ENCODE peak calls at places on chromosomes 6 and 20, in four cellular contexts. One of them, this sample, is unnamed.

GRCh38 chr20:58638467-58639181 is 12.5 kb upstream of the STX16 start:
- DNase-seq in colonic mucosa: no peak
- DNase-seq in CD4-positive, CD25-positive, alpha-beta regulatory T cell: no peak
- DNase-seq in heart right ventricle: no peak
- DNase-seq in this sample: peak

GRCh38 chr6:157615411-157615763 is 207.7 kb upstream of the SNX9 start:
- DNase-seq in colonic mucosa: peak
- DNase-seq in CD4-positive, CD25-positive, alpha-beta regulatory T cell: no peak
- DNase-seq in heart right ventricle: no peak
- DNase-seq in this sample: no peak

GRCh38 chr6:7042056-7042653 is 65.6 kb upstream of the RREB1 start:
- DNase-seq in colonic mucosa: peak
- DNase-seq in heart right ventricle: no peak
- DNase-seq in CD4-positive, CD25-positive, alpha-beta regulatory T cell: no peak
- DNase-seq in this sample: peak

GRCh38 chr20:20215976-20216727 is 151.8 kb upstream of the INSM1 start:
- DNase-seq in colonic mucosa: no peak
- DNase-seq in CD4-positive, CD25-positive, alpha-beta regulatory T cell: no peak
- DNase-seq in heart right ventricle: peak
- DNase-seq in this sample: no peak

GRCh38 chr20:23413862-23414422 is 7.3 kb downstream of the NAPB start:
- DNase-seq in CD4-positive, CD25-positive, alpha-beta regulatory T cell: no peak
- DNase-seq in colonic mucosa: no peak
- DNase-seq in heart right ventricle: no peak
- DNase-seq in this sample: no peak

GRCh38 chr6:153117986-153118886 is 12.8 kb downstream of the RGS17 start:
- DNase-seq in heart right ventricle: no peak
- DNase-seq in colonic mucosa: no peak
- DNase-seq in CD4-positive, CD25-positive, alpha-beta regulatory T cell: no peak
- DNase-seq in this sample: no peak

GRCh38 chr6:52741872-52742271 is 21.4 kb downstream of the GSTA2 start:
- DNase-seq in CD4-positive, CD25-positive, alpha-beta regulatory T cell: no peak
- DNase-seq in colonic mucosa: no peak
- DNase-seq in heart right ventricle: no peak
- DNase-seq in this sample: no peak

GRCh38 chr20:40431112-40431511 is 257.9 kb downstream of the MAFB start:
- DNase-seq in heart right ventricle: no peak
- DNase-seq in CD4-positive, CD25-positive, alpha-beta regulatory T cell: no peak
- DNase-seq in colonic mucosa: no peak
- DNase-seq in this sample: no peak

GRCh38 chr20:58965270-58966064 is 15.6 kb upstream of the NELFCD start:
- DNase-seq in CD4-positive, CD25-positive, alpha-beta regulatory T cell: no peak
- DNase-seq in colonic mucosa: no peak
- DNase-seq in heart right ventricle: no peak
- DNase-seq in this sample: no peak

GRCh38 chr20:46979603-46980241 is 85.1 kb downstream of the EYA2 start:
- DNase-seq in heart right ventricle: no peak
- DNase-seq in colonic mucosa: no peak
- DNase-seq in CD4-positive, CD25-positive, alpha-beta regulatory T cell: no peak
- DNase-seq in this sample: no peak

GRCh38 chr20:23094927-23095326 is 8.8 kb upstream of the CD93 start:
- DNase-seq in CD4-positive, CD25-positive, alpha-beta regulatory T cell: no peak
- DNase-seq in heart right ventricle: no peak
- DNase-seq in colonic mucosa: no peak
- DNase-seq in this sample: no peak

GRCh38 chr6:56024931-56025330 is 149.5 kb upstream of the BMP5 start:
- DNase-seq in heart right ventricle: no peak
- DNase-seq in CD4-positive, CD25-positive, alpha-beta regulatory T cell: no peak
- DNase-seq in colonic mucosa: no peak
- DNase-seq in this sample: no peak

GRCh38 chr6:106913111-106913510 is 61.4 kb downstream of the CD24 start:
- DNase-seq in colonic mucosa: peak
- DNase-seq in heart right ventricle: no peak
- DNase-seq in CD4-positive, CD25-positive, alpha-beta regulatory T cell: no peak
- DNase-seq in this sample: no peak

GRCh38 chr6:36947570-36948351 is 6.8 kb upstream of the PI16 start:
- DNase-seq in CD4-positive, CD25-positive, alpha-beta regulatory T cell: no peak
- DNase-seq in heart right ventricle: no peak
- DNase-seq in colonic mucosa: no peak
- DNase-seq in this sample: no peak

GRCh38 chr6:35034411-35035171 is 106.5 kb downstream of the TCP11 start:
- DNase-seq in heart right ventricle: peak
- DNase-seq in CD4-positive, CD25-positive, alpha-beta regulatory T cell: no peak
- DNase-seq in colonic mucosa: peak
- DNase-seq in this sample: peak

GRCh38 chr20:17448071-17448470 is 83.1 kb downstream of the BFSP1 start:
- DNase-seq in CD4-positive, CD25-positive, alpha-beta regulatory T cell: no peak
- DNase-seq in heart right ventricle: no peak
- DNase-seq in colonic mucosa: no peak
- DNase-seq in this sample: no peak

GRCh38 chr20:63177134-63177784 is 38.7 kb downstream of the YTHDF1 start:
- DNase-seq in heart right ventricle: no peak
- DNase-seq in colonic mucosa: no peak
- DNase-seq in CD4-positive, CD25-positive, alpha-beta regulatory T cell: no peak
- DNase-seq in this sample: no peak

GRCh38 chr6:139251377-139252017 is 40.3 kb downstream of the TXLNB start:
- DNase-seq in colonic mucosa: no peak
- DNase-seq in heart right ventricle: peak
- DNase-seq in CD4-positive, CD25-positive, alpha-beta regulatory T cell: no peak
- DNase-seq in this sample: no peak

DNA sequence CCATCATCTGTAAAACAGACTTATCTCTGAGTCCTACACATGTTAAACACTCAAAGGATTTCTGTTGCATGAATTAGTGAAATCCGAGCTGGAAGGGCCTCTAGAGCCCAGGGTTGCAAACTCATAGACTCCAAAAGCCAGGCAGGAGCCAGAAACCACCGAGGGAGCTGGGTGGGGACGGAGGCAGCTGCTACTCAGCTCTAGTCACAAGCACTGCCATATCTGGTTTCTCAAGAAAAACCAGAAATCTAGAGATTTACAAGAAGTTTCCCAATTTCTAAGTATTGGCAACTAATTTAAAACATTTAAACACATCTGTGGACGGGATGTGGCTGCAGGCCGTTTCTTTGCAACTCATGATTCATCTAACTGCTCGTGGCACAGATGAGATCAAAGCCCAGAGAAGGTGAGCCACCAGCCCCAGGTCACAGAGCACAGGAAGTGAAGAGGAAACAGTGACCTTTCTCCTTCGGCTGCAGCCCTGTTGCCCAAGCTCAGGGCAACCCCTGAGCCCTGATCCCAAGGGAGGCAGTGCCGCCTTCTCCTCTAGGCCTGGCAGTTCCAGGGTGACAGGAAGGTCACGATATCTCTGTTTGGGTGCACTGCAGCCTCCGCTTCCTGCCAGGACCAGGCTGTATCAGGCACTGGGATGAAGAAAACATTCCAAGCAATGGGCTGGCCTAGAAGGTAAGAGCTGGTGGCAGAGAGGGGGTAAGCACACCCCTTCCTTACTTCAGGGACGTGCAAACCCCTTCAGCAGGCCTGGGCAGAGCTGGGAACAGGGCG is 26.4 kb upstream of the PTGIS start:
- DNase-seq in CD4-positive, CD25-positive, alpha-beta regulatory T cell: no peak
- DNase-seq in colonic mucosa: no peak
- DNase-seq in heart right ventricle: peak
- DNase-seq in this sample: peak
- H3K27ac ChIP-seq in CD4-positive, CD25-positive, alpha-beta regulatory T cell: peak
- H3K27ac ChIP-seq in colonic mucosa: no peak
- H3K27ac ChIP-seq in heart right ventricle: peak
- H3K27ac ChIP-seq in this sample: peak

DNA sequence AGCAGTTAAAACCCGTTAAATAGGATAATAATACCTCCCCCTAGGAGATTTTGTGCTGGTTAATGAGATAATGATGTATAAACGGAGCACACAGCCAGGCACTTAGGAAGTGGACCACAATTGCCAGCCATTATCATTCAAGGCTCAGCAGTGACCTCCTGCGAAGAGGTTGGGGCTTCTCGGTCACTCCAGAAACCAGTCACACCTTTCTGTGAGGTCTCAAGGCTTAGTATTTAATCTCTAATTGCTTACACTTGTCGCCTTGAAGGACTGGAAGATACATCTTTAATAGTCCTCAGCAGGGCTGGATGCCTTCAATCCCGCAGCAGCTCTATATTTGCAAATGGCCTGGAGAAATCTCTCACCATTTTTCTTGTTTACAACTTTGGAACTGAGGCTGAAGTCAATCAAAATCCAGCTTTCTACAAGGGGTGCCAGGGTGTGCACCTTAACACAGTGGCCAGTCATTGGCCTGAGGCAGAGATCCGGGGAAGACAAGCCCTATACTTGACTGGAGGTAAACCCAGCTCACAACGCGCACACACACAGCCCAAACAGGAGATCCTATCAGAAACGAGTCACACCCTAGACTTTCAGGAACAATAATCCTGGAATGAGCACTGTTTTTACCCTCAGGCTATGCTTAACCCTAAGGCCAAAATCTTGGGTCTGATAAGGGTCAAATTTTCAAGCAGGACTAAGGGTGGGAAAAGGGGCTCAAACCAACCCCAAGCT is 1.2 kb downstream of the POU5F1 start:
- DNase-seq in heart right ventricle: no peak
- DNase-seq in CD4-positive, CD25-positive, alpha-beta regulatory T cell: no peak
- DNase-seq in colonic mucosa: no peak
- DNase-seq in this sample: no peak
- H3K27ac ChIP-seq in heart right ventricle: no peak
- H3K27ac ChIP-seq in CD4-positive, CD25-positive, alpha-beta regulatory T cell: no peak
- H3K27ac ChIP-seq in colonic mucosa: no peak
- H3K27ac ChIP-seq in this sample: no peak

GRCh38 chr6:168623736-168624135 is 182.8 kb downstream of the SMOC2 start:
- DNase-seq in CD4-positive, CD25-positive, alpha-beta regulatory T cell: no peak
- DNase-seq in colonic mucosa: no peak
- DNase-seq in heart right ventricle: no peak
- DNase-seq in this sample: peak
- H3K27ac ChIP-seq in CD4-positive, CD25-positive, alpha-beta regulatory T cell: no peak
- H3K27ac ChIP-seq in colonic mucosa: no peak
- H3K27ac ChIP-seq in heart right ventricle: no peak
- H3K27ac ChIP-seq in this sample: no peak

DNA sequence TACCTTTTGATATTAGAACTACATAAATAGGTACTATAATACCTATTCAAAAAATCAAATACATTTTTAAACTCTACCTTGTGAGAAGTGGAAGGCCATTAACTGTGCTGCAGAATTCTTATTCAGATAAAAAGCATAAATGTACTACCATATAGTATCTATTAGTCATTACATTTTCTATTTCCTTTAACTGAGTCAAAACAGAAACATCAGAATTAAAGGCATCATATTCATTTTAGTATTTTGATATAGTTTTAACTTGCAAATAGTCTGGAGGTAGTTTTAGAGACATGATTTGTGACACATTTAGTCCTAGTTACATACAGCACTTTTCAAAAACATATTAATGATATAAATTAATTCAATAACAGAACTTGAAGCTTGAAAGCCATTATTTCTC is 39.9 kb upstream of the TAB2 start:
- DNase-seq in colonic mucosa: no peak
- DNase-seq in CD4-positive, CD25-positive, alpha-beta regulatory T cell: no peak
- DNase-seq in heart right ventricle: no peak
- DNase-seq in this sample: no peak
- H3K27ac ChIP-seq in colonic mucosa: no peak
- H3K27ac ChIP-seq in CD4-positive, CD25-positive, alpha-beta regulatory T cell: no peak
- H3K27ac ChIP-seq in heart right ventricle: no peak
- H3K27ac ChIP-seq in this sample: no peak

DNA sequence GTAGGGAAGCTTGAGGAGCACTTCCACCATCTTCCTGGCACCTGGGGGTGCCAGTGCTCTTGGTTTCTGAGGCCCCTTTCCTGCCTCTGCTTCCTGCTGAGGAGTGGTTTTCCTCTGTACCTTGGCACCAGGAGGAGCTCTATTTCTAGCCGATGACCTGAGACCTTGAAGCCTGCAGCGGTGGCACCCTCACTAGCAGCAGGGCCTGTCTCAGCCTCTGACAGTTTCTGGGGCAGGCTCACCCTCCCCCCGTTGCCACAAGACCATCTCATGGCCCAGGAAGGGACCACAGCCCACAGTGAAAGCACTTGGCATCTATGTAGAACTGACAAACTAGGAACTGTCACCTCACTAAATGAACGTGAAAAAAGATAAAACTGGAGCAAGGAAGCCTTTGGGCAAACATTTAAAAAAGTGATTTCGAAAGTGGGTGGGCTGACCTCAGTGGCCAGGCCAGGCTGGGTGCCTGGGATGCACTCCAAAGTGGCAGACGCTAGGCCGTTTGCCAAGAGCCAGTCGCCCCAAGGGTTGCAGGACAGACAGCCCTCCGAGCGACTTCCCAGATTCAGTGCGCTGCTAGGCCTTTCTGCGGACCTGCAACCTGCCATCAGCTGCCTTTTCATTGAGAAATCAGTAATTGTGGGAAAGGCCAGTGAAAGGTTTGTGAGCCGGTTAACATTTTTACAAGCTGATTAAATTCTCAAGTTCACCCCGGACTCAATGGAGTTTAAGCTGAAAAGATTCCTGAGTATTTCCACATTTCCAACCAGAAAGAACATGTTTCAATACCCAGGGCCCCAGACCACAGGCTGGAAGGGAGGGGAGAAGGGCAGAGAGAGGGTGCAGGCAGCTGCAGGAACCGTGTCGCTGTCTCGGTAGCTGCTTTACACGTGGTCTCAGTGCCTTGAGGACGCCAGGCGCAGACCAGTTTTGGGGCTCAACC is 303.7 kb downstream of the ESR1 start:
- DNase-seq in colonic mucosa: no peak
- DNase-seq in CD4-positive, CD25-positive, alpha-beta regulatory T cell: no peak
- DNase-seq in heart right ventricle: peak
- DNase-seq in this sample: peak
- H3K27ac ChIP-seq in colonic mucosa: no peak
- H3K27ac ChIP-seq in CD4-positive, CD25-positive, alpha-beta regulatory T cell: no peak
- H3K27ac ChIP-seq in heart right ventricle: peak
- H3K27ac ChIP-seq in this sample: no peak

This sample was measured in aorta.